ENCODE peak calls at places on chromosomes 2 and 18, in six cellular contexts. F, Q, B, R, Z and Y are unnamed samples.

GRCh38 chr2:26534098-26534864 is 56.4 kb upstream of the OTOF start:
- DNase-seq in R (no peak), B (no peak), F (no peak), Q (no peak), Z (no peak), Y (no peak)

GRCh38 chr2:149797030-149797429 is 209.5 kb upstream of the MMADHC start:
- DNase-seq in R (no peak), B (no peak), F (no peak), Q (no peak), Z (no peak), Y (no peak)

GRCh38 chr2:42572297-42573081 is 4.1 kb downstream of the MTA3 start:
- DNase-seq in R (no peak), B (no peak), F (no peak), Q (peak), Z (no peak), Y (peak)

GRCh38 chr2:239916205-239917127 is 108.7 kb downstream of the NDUFA10 start:
- DNase-seq in Q (no peak), F (no peak), Z (no peak), R (no peak), B (no peak), Y (no peak)

GRCh38 chr2:6977786-6978185 is 60.6 kb downstream of the RNF144A start:
- DNase-seq in F (no peak), Q (no peak), R (no peak), B (no peak), Z (no peak), Y (no peak)

GRCh38 chr2:163563336-163563735 is 172.5 kb downstream of the FIGN start:
- DNase-seq in R (no peak), Z (no peak), B (no peak), F (no peak), Q (no peak), Y (peak)

GRCh38 chr2:177530513-177531039 is 138.0 kb downstream of the AGPS start:
- DNase-seq in R (no peak), B (no peak), Z (no peak), F (no peak), Q (no peak), Y (no peak)

GRCh38 chr2:238106339-238106697 is 6.2 kb downstream of the ESPNL start:
- DNase-seq in Z (no peak), Q (no peak), B (no peak), R (no peak), F (peak), Y (no peak)

GRCh38 chr2:174776223-174776622 is 12.0 kb upstream of the CHRNA1 start:
- DNase-seq in B (no peak), F (peak), Z (no peak), Q (no peak), R (no peak), Y (no peak)

GRCh38 chr2:187774551-187775071 is 220.4 kb upstream of the TFPI start:
- DNase-seq in B (no peak), R (no peak), Z (no peak), Q (no peak), F (no peak), Y (peak)

GRCh38 chr2:104412384-104412783 is 441.5 kb upstream of the POU3F3 start:
- DNase-seq in Z (no peak), B (peak), R (no peak), F (peak), Q (peak), Y (peak)

GRCh38 chr2:32721376-32721775 is 93.5 kb downstream of the TTC27 start:
- DNase-seq in Q (no peak), Z (no peak), B (no peak), R (no peak), F (no peak), Y (no peak)

GRCh38 chr2:112794131-112794733 is 9.9 kb upstream of the IL1A start:
- DNase-seq in R (no peak), Q (peak), Z (no peak), B (no peak), F (no peak), Y (peak)

GRCh38 chr18:23990474-23991410 is 23.8 kb upstream of the TTC39C start:
- DNase-seq in Q (no peak), R (no peak), B (no peak), F (no peak), Z (no peak), Y (peak)